ENCODE peak calls at places on chromosome 11, in five cellular contexts. F, Y, Q, N and L are unnamed samples.

GRCh38 chr11:22337571-22338464 is at the start of gene SLC17A6:
- DNase-seq in Y (no peak), N (peak), F (peak), Q (peak), L (peak)

GRCh38 chr11:127345819-127346459 is 345.4 kb upstream of the KIRREL3 start:
- DNase-seq in F (peak), N (peak), Y (no peak), Q (peak), L (peak)

GRCh38 chr11:124920870-124921609 is 2.0 kb downstream of the HEPN1 start:
- DNase-seq in N (peak), F (peak), Q (no peak), Y (peak), L (peak)

GRCh38 chr11:34905666-34906065 is 10.5 kb downstream of the APIP start:
- DNase-seq in Y (no peak), Q (no peak), N (no peak), F (no peak), L (no peak)

GRCh38 chr11:102453286-102453797 is 777 bp upstream of the TMEM123 start:
- DNase-seq in N (no peak), Y (peak), Q (no peak), F (peak), L (no peak)

GRCh38 chr11:76805206-76805913 is 22.2 kb downstream of the TSKU start:
- DNase-seq in F (no peak), Y (no peak), N (no peak), Q (no peak), L (peak)

GRCh38 chr11:23605001-23605400 is 744.7 kb upstream of the CCDC179 start:
- DNase-seq in F (no peak), Q (no peak), Y (no peak), N (peak), L (peak)

GRCh38 chr11:36273110-36273509 is 16.1 kb downstream of the COMMD9 start:
- DNase-seq in Q (no peak), F (no peak), N (no peak), Y (no peak), L (no peak)

GRCh38 chr11:32224580-32224979 is 133.7 kb downstream of the RCN1 start:
- DNase-seq in N (no peak), Y (no peak), F (no peak), Q (no peak), L (no peak)

GRCh38 chr11:61840371-61840770 is 12.3 kb downstream of the FADS2 start:
- DNase-seq in Y (no peak), Q (no peak), F (no peak), N (no peak), L (no peak)

GRCh38 chr11:78300108-78300507 is 111.4 kb downstream of the USP35 start:
- DNase-seq in Q (no peak), N (no peak), F (no peak), Y (no peak), L (no peak)

GRCh38 chr11:36774603-36775002 is 176.6 kb upstream of the RAG2 start:
- DNase-seq in F (no peak), Q (no peak), N (peak), Y (no peak), L (peak)

GRCh38 chr11:130727715-130728114 is 188.6 kb downstream of the SNX19 start:
- DNase-seq in Q (no peak), F (no peak), N (no peak), Y (no peak), L (no peak)

GRCh38 chr11:84947970-84948600 is 679.1 kb downstream of the DLG2 start:
- DNase-seq in F (no peak), Y (no peak), Q (no peak), N (peak), L (peak)